ENCODE peak calls at places on chromosomes 13 and 19, in five cellular contexts. S is ELR, P is sciatic nerve, L is AG09319, A is aorta. M is an unnamed sample.

GRCh38 chr19:1920644-1921043 is 15.4 kb downstream of the ADAT3 start:
- DNase-seq in S (no peak), A (no peak), P (no peak), L (no peak), M (no peak)

GRCh38 chr13:42532561-42533335 is 41.2 kb upstream of the TNFSF11 start:
- DNase-seq in P (no peak), A (no peak), S (no peak), L (no peak), M (no peak)

GRCh38 chr19:3785938-3786824 is at the start of gene MATK:
- DNase-seq in L (no peak), P (no peak), A (no peak), S (no peak), M (no peak)

GRCh38 chr13:45370922-45371406 is 30.0 kb upstream of the TPT1 start:
- DNase-seq in A (peak), S (peak), L (peak), P (peak), M (peak)

GRCh38 chr19:7927605-7928333 is 1.8 kb upstream of the CTXN1 start:
- DNase-seq in A (peak), S (no peak), P (peak), L (no peak), M (no peak)

GRCh38 chr19:28472111-28472510 is 740.8 kb downstream of the UQCRFS1 start:
- DNase-seq in A (no peak), L (no peak), P (peak), S (no peak), M (no peak)

GRCh38 chr13:30616927-30617314 is 799 bp upstream of the USPL1 start:
- DNase-seq in S (peak), P (peak), L (peak), A (peak), M (peak)

GRCh38 chr19:719636-720377 is 11.1 kb downstream of the PALM start:
- DNase-seq in A (no peak), L (no peak), P (peak), S (no peak), M (no peak)

GRCh38 chr13:98133949-98134348 is 8.9 kb upstream of the FARP1 start:
- DNase-seq in A (no peak), P (no peak), S (no peak), L (no peak), M (no peak)

GRCh38 chr13:25489238-25489637 is 117.5 kb downstream of the ATP8A2 start:
- DNase-seq in A (no peak), S (no peak), L (no peak), P (no peak), M (no peak)

GRCh38 chr19:584240-585001 is 5.3 kb upstream of the HCN2 start:
- DNase-seq in A (no peak), L (no peak), P (no peak), S (peak), M (no peak)

GRCh38 chr19:47601180-47601904 is 7.6 kb upstream of the BICRA start:
- DNase-seq in A (no peak), S (no peak), L (no peak), P (no peak), M (no peak)

GRCh38 chr13:31846984-31847752 is 107.8 kb downstream of the RXFP2 start:
- DNase-seq in A (no peak), L (no peak), S (peak), P (peak), M (no peak)

GRCh38 chr13:23771966-23772365 is 117.2 kb downstream of the MIPEP start:
- DNase-seq in P (no peak), S (peak), A (no peak), L (no peak), M (no peak)

GRCh38 chr13:66660013-66660804 is 569.9 kb downstream of the PCDH9 start:
- DNase-seq in S (peak), P (no peak), A (no peak), L (no peak), M (no peak)

GRCh38 chr13:77056382-77056781 is 29.4 kb upstream of the FBXL3 start:
- DNase-seq in P (no peak), S (no peak), L (no peak), A (no peak), M (no peak)

GRCh38 chr13:111239754-111240670 is 80.4 kb upstream of the TEX29 start:
- DNase-seq in P (no peak), A (no peak), L (no peak), S (no peak), M (no peak)

M was measured in SK-N-MC.